ENCODE peak calls at places on chromosomes 11 and 22, in ten cellular contexts. Q, C, I, H, Y, G, E, M, P and K are unnamed samples.

GRCh38 chr22:47850644-47851151 is 1088.2 kb downstream of the TBC1D22A start:
- DNase-seq in Q (no peak), C (no peak), I (no peak), H (no peak), Y (no peak), G (no peak), E (no peak), M (no peak), P (no peak), K (no peak)

GRCh38 chr11:27395556-27396258 is 32.7 kb upstream of the CCDC34 start:
- DNase-seq in Q (no peak), C (no peak), I (no peak), H (no peak), Y (peak), G (no peak), E (no peak), M (peak), P (no peak), K (no peak)

GRCh38 chr11:114008331-114008730 is 33.4 kb downstream of the HTR3A start:
- DNase-seq in Q (no peak), C (no peak), I (no peak), H (no peak), Y (no peak), G (no peak), E (no peak), M (no peak), P (no peak), K (no peak)

GRCh38 chr11:78008174-78008573 is 13.7 kb upstream of the INTS4 start:
- DNase-seq in Q (no peak), C (no peak), I (no peak), H (no peak), Y (no peak), G (no peak), E (no peak), M (no peak), P (no peak), K (no peak)

GRCh38 chr11:58688779-58689503 is 42.8 kb downstream of the GLYAT start:
- DNase-seq in Q (peak), C (no peak), I (no peak), H (no peak), Y (peak), G (no peak), E (no peak), M (peak), P (no peak), K (no peak)

GRCh38 chr11:75277211-75277805 is 36.7 kb downstream of the TPBGL start:
- DNase-seq in Q (no peak), C (no peak), I (peak), H (no peak), Y (no peak), G (no peak), E (no peak), M (no peak), P (no peak), K (no peak)

GRCh38 chr11:87726511-87726910 is 448.7 kb downstream of the RAB38 start:
- DNase-seq in Q (no peak), C (no peak), I (no peak), H (no peak), Y (no peak), G (no peak), E (no peak), M (peak), P (no peak), K (peak)

GRCh38 chr11:44256673-44257291 is 53.2 kb downstream of the ALX4 start:
- DNase-seq in Q (peak), C (no peak), I (no peak), H (no peak), Y (no peak), G (no peak), E (no peak), M (no peak), P (no peak), K (peak)

GRCh38 chr11:6625832-6626420 is 6.7 kb upstream of the TPP1 start:
- DNase-seq in Q (no peak), C (no peak), I (no peak), H (no peak), Y (no peak), G (no peak), E (no peak), M (no peak), P (no peak), K (no peak)

GRCh38 chr11:1371026-1371325 is 18.8 kb upstream of the BRSK2 start:
- DNase-seq in Q (no peak), C (no peak), I (no peak), H (no peak), Y (no peak), G (no peak), E (no peak), M (no peak), P (no peak), K (no peak)